ENCODE peak calls at places on chromosome 10, in four cellular contexts. N is uterus, I is transverse colon, Q is IMR-90. S is an unnamed sample.

GRCh38 chr10:78346721-78347120 is 313.1 kb downstream of the RPS24 start:
- DNase-seq in N (no peak), I (no peak), Q (no peak), S (no peak)

GRCh38 chr10:78727728-78728127 is 341.0 kb upstream of the ZMIZ1 start:
- DNase-seq in N (no peak), I (no peak), Q (no peak), S (no peak)

GRCh38 chr10:78510566-78511323 is 477.1 kb downstream of the RPS24 start:
- DNase-seq in N (peak), I (no peak), Q (no peak), S (peak)

GRCh38 chr10:65204999-65205398 is 1683.8 kb downstream of the REEP3 start:
- DNase-seq in N (no peak), I (no peak), Q (no peak), S (no peak)

GRCh38 chr10:52453501-52453900 is 139.4 kb downstream of the DKK1 start:
- DNase-seq in N (no peak), I (no peak), Q (no peak), S (no peak)

GRCh38 chr10:102235598-102235920 is 5.8 kb downstream of the PITX3 start:
- DNase-seq in N (no peak), I (no peak), Q (peak), S (peak)

GRCh38 chr10:44004913-44005787 is 356.5 kb upstream of the ZNF32 start:
- DNase-seq in N (no peak), I (no peak), Q (no peak), S (no peak)

GRCh38 chr10:15715619-15716227 is 4.0 kb downstream of the ITGA8 start:
- DNase-seq in N (no peak), I (no peak), Q (no peak), S (no peak)

GRCh38 chr10:130958981-130959751 is 352.4 kb downstream of the TCERG1L start:
- DNase-seq in N (no peak), I (no peak), Q (no peak), S (no peak)

GRCh38 chr10:131260031-131260430 is 51.5 kb downstream of the TCERG1L start:
- DNase-seq in N (no peak), I (no peak), Q (no peak), S (no peak)

GRCh38 chr10:68185085-68185484 is 46.8 kb downstream of the ATOH7 start:
- DNase-seq in N (no peak), I (no peak), Q (no peak), S (no peak)

GRCh38 chr10:103734731-103735130 is 120.6 kb downstream of the SH3PXD2A start:
- DNase-seq in N (no peak), I (no peak), Q (no peak), S (no peak)

GRCh38 chr10:116866987-116867595 is 17.8 kb downstream of the ENO4 start:
- DNase-seq in N (no peak), I (no peak), Q (peak), S (no peak)

GRCh38 chr10:26840938-26841732 is 19.6 kb downstream of the ABI1 start:
- DNase-seq in N (no peak), I (no peak), Q (no peak), S (no peak)

GRCh38 chr10:60224129-60224705 is 165.5 kb downstream of the ANK3 start:
- DNase-seq in N (no peak), I (no peak), Q (no peak), S (no peak)

GRCh38 chr10:132102071-132102716 is 36.4 kb downstream of the JAKMIP3 start:
- DNase-seq in N (no peak), I (no peak), Q (no peak), S (no peak)

GRCh38 chr10:76302936-76303656 is 871.7 kb downstream of the LRMDA start:
- DNase-seq in N (peak), I (no peak), Q (no peak), S (no peak)

GRCh38 chr10:87753995-87754866 is 63.8 kb downstream of the ATAD1 start:
- DNase-seq in N (no peak), I (no peak), Q (no peak), S (no peak)

GRCh38 chr10:117240105-117240729 is 697 bp upstream of the SLC18A2 start:
- DNase-seq in N (no peak), I (no peak), Q (no peak), S (no peak)

GRCh38 chr10:125060851-125061556 is 99.4 kb downstream of the CTBP2 start:
- DNase-seq in N (peak), I (peak), Q (peak), S (peak)

GRCh38 chr10:77801474-77802238 is 124.9 kb downstream of the DLG5 start:
- DNase-seq in N (no peak), I (no peak), Q (peak), S (no peak)

GRCh38 chr10:113550365-113550764 is 2.5 kb upstream of the HABP2 start:
- DNase-seq in N (no peak), I (no peak), Q (peak), S (no peak)

GRCh38 chr10:83978681-83979383 is 160.5 kb upstream of the GHITM start:
- DNase-seq in N (no peak), I (no peak), Q (no peak), S (no peak)

GRCh38 chr10:16649757-16650156 is 128.1 kb upstream of the C1QL3 start:
- DNase-seq in N (no peak), I (no peak), Q (peak), S (no peak)

GRCh38 chr10:47340613-47341170 is 7.5 kb upstream of the RBP3 start:
- DNase-seq in N (peak), I (peak), Q (peak), S (peak)

GRCh38 chr10:127267442-127267841 is 71.1 kb upstream of the INSYN2A start:
- DNase-seq in N (no peak), I (no peak), Q (no peak), S (no peak)

GRCh38 chr10:79125092-79125491 is 56.3 kb downstream of the ZMIZ1 start:
- DNase-seq in N (no peak), I (no peak), Q (no peak), S (no peak)

GRCh38 chr10:132306951-132307751 is 599 bp downstream of the STK32C start:
- DNase-seq in N (no peak), I (peak), Q (no peak), S (no peak)

GRCh38 chr10:62610649-62611229 is 193.8 kb upstream of the ADO start:
- DNase-seq in N (no peak), I (peak), Q (peak), S (no peak)

GRCh38 chr10:104349623-104350142 is 4.0 kb upstream of the CFAP58 start:
- DNase-seq in N (peak), I (peak), Q (peak), S (no peak)

GRCh38 chr10:73848821-73849489 is 25.4 kb downstream of the CAMK2G start:
- DNase-seq in N (peak), I (peak), Q (peak), S (peak)

GRCh38 chr10:24042884-24043283 is 166.1 kb upstream of the KIAA1217 start:
- DNase-seq in N (no peak), I (no peak), Q (no peak), S (no peak)

GRCh38 chr10:63862860-63863259 is 341.7 kb downstream of the REEP3 start:
- DNase-seq in N (no peak), I (no peak), Q (no peak), S (no peak)

GRCh38 chr10:63866747-63867140 is 345.5 kb downstream of the REEP3 start:
- DNase-seq in N (no peak), I (no peak), Q (no peak), S (no peak)

GRCh38 chr10:63865210-63865609 is 344.0 kb downstream of the REEP3 start:
- DNase-seq in N (no peak), I (no peak), Q (no peak), S (no peak)

GRCh38 chr10:63866075-63866746 is 345.0 kb downstream of the REEP3 start:
- DNase-seq in N (peak), I (peak), Q (peak), S (peak)
- TF ChIP-seq CTCF in N (peak), I (peak), Q (peak), S (no peak)

DNA sequence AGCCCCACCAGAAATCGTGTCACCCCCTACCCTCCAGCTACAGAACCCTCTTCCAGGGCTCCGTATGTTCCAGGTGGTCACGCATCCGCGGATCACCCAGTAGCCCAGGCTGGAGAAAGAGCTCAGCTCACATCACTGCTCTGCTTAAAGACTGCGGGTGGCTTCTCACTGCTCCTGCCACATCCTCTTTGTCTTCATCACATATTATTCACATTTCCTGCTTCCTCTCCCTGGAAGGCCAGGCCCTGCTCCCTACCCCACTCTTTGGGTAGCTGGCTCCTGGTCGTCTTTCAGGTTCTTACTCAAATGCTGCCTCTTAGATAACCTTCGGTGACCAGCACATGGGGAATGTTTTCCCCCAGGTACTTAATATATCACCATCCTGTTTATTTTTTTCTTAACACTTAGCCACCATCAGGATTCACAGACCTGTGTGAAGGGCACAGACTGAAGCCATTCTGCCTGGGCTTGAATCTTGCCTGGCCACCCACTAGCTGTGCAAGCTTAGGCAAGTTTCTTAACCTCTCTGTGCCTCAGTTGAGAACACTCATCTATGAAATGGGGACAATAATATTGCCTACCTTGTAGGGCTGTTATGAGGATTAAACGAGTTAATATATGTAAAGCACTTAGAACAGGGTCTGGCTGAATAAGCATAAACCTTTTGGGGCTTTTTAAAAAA is 307.8 kb downstream of the PRPF18 start:
- DNase-seq in N (no peak), I (no peak), Q (peak), S (no peak)
- TF ChIP-seq POLR2A in N (no peak), I (no peak), Q (no peak), S (no peak)

GRCh38 chr10:7546365-7546967 is 120.3 kb downstream of the ITIH5 start:
- DNase-seq in N (no peak), I (no peak), Q (no peak), S (peak)
- H3K4me3 ChIP-seq in N (no peak), I (no peak), Q (no peak), S (no peak)

DNA sequence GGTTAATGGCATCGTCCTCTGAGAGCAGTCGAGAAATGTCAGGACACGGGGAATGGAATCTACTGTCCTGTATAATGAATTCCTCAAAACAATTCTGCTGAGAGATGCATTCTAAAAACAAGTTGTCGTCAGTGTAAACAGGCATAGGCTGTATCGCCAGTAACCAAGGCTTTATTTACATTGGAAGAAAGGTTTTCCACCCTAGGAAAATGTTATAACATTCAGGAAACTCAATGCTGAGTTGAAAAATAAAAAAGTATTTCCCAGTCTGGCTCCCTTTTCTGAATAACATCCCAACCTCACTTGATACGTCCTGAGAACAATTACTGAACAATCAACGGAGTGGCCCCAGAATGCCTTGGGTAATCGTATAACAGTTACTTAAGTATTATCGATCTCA is 79.6 kb upstream of the UCN3 start:
- DNase-seq in N (no peak), I (no peak), Q (no peak), S (no peak)
- TF ChIP-seq CTCF in N (no peak), I (no peak), Q (no peak), S (no peak)

DNA sequence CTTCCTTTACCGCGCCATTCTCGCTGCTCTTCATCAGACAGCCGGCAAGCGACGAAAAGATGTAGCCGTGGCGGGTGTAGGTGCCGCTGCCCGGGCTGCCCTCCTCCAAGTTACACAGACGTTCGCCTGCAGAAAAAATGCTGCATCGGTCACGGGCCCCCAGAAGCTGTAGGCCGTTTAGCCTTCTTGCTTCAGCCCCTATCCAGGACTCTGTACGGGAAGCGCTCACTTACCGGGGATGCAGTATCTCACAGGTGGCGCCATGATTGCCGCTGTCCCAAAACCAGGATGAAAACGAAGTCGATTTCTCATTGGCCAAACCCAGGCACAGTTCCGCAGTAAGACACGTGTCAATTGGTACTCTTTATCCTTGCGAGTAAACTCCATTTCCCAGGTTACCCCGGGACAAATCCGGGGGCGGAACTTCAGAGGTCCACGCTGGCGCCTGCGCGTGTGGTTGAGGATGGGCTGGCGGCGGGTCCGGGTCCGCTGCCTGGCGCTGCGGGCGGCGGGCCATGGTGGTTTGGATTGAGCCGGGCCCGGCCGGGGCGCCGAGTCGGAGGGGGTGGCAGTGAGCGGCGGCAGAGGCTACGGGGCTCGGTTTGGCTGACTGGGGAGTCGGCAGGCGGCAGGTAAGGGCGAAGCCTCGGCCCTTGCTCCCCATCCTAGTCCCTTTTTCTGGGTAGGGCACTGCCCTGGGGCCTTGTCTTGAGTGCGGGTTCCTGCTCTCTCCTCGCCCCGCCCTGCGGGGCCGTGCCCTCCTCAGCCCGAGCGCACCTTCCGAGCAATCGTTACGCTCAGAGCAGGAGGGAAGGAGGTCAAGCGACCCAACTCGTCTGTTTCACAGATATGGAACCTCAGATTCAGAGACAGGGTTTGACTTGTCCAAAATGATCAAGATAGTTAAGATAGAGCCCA is at the start of the genes EXOSC1 and ZDHHC16:
- DNase-seq in N (peak), I (peak), Q (peak), S (peak)
- TF ChIP-seq POLR2A in N (peak), I (peak), Q (peak), S (no peak)

GRCh38 chr10:89173075-89173474 is 34.0 kb downstream of the CH25H start:
- DNase-seq in N (no peak), I (no peak), Q (no peak), S (no peak)
- H3K4me3 ChIP-seq in N (no peak), I (no peak), Q (no peak), S (no peak)

S was measured in lower leg skin.